ENCODE peak calls at places on chromosomes 12 and 14, in nine cellular contexts. E, P, L, X, J, D, Y, U and W are unnamed samples.

GRCh38 chr14:91911474-91912032 is 35.9 kb downstream of the FBLN5 start:
- DNase-seq in U (peak), J (peak), P (no peak), L (no peak), Y (no peak), E (peak), X (peak), D (peak), W (no peak)

GRCh38 chr12:63863658-63864455 is 19.4 kb downstream of the SRGAP1 start:
- DNase-seq in E (no peak), P (no peak), U (no peak), Y (no peak), L (no peak), J (no peak), X (no peak), D (no peak), W (no peak)

GRCh38 chr12:91833780-91834359 is 311.8 kb downstream of the BTG1 start:
- DNase-seq in D (no peak), Y (no peak), E (no peak), U (no peak), L (no peak), P (no peak), J (no peak), X (peak), W (no peak)

GRCh38 chr12:38555620-38556596 is 239.3 kb downstream of the ALG10B start:
- DNase-seq in D (peak), X (no peak), L (no peak), P (no peak), Y (no peak), U (no peak), J (no peak), E (no peak), W (no peak)

GRCh38 chr14:52026921-52027320 is 37.6 kb downstream of the RTRAF start:
- DNase-seq in D (no peak), P (no peak), Y (no peak), J (no peak), U (no peak), X (peak), E (no peak), L (no peak), W (no peak)

GRCh38 chr12:75632452-75632851 is 121.0 kb upstream of the KRR1 start:
- DNase-seq in X (no peak), J (no peak), Y (no peak), L (no peak), D (no peak), U (no peak), P (no peak), E (no peak), W (no peak)

GRCh38 chr12:103197725-103198388 is 240.4 kb downstream of the ASCL1 start:
- DNase-seq in L (no peak), E (no peak), U (no peak), D (no peak), Y (no peak), J (no peak), P (no peak), X (no peak), W (no peak)

GRCh38 chr14:68232643-68233055 is 413.1 kb downstream of the RAD51B start:
- DNase-seq in X (no peak), P (no peak), U (no peak), Y (no peak), D (peak), E (peak), L (peak), J (peak), W (no peak)

GRCh38 chr12:122276242-122276641 is 9.9 kb upstream of the VPS33A start:
- DNase-seq in Y (no peak), J (no peak), U (no peak), X (no peak), L (no peak), E (no peak), P (no peak), D (no peak), W (no peak)

GRCh38 chr12:100234591-100235304 is 32.1 kb downstream of the DEPDC4 start:
- DNase-seq in X (no peak), P (no peak), L (peak), D (peak), J (peak), E (peak), U (no peak), Y (no peak), W (no peak)

GRCh38 chr14:25887251-25887908 is 710.5 kb downstream of the NOVA1 start:
- DNase-seq in J (no peak), P (no peak), X (no peak), Y (no peak), D (no peak), L (no peak), U (no peak), E (no peak), W (no peak)

GRCh38 chr12:124172646-124173045 is 122.2 kb upstream of the RFLNA start:
- DNase-seq in J (peak), E (no peak), U (no peak), P (no peak), L (peak), X (no peak), Y (no peak), D (no peak), W (no peak)

GRCh38 chr14:104290058-104290667 is 151.8 kb downstream of the KIF26A start:
- DNase-seq in J (no peak), Y (peak), U (no peak), P (no peak), X (no peak), L (no peak), E (no peak), D (no peak), W (no peak)

GRCh38 chr12:26845057-26845666 is 12.2 kb upstream of the ITPR2 start:
- DNase-seq in X (no peak), P (no peak), J (peak), L (no peak), Y (peak), E (peak), D (peak), U (no peak), W (no peak)

GRCh38 chr12:4891866-4892265 is 17.8 kb upstream of the KCNA1 start:
- DNase-seq in L (no peak), X (no peak), Y (no peak), E (no peak), P (no peak), J (no peak), D (no peak), U (no peak), W (no peak)

GRCh38 chr12:131795688-131796410 is 32.3 kb upstream of the MMP17 start:
- DNase-seq in E (no peak), U (no peak), L (no peak), D (no peak), Y (no peak), P (no peak), J (no peak), X (no peak), W (no peak)

GRCh38 chr14:90567191-90567590 is 170.4 kb downstream of the CALM1 start:
- DNase-seq in L (no peak), P (no peak), U (no peak), Y (no peak), E (no peak), J (no peak), D (no peak), X (peak), W (no peak)

GRCh38 chr14:100769035-100769939 is 42.6 kb downstream of the DLK1 start:
- DNase-seq in E (no peak), X (no peak), P (no peak), J (no peak), Y (no peak), L (no peak), D (no peak), U (no peak), W (no peak)